ENCODE peak calls at places on chromosomes 16 and 17, in seven cellular contexts. One of them, this sample, is unnamed.

GRCh38 chr17:29342148-29342765 is 47.9 kb upstream of the TAOK1 start:
- DNase-seq in HCEC 1CT: no peak
- DNase-seq in progenitor cell of endocrine pancreas: no peak
- DNase-seq in anterior cingulate cortex: no peak
- DNase-seq in LoVo: no peak
- DNase-seq in occipital lobe: no peak
- DNase-seq in ACHN: no peak
- DNase-seq in this sample: no peak

GRCh38 chr17:28415886-28416285 is 9.9 kb upstream of the SLC46A1 start:
- DNase-seq in HCEC 1CT: no peak
- DNase-seq in progenitor cell of endocrine pancreas: no peak
- DNase-seq in anterior cingulate cortex: no peak
- DNase-seq in LoVo: no peak
- DNase-seq in occipital lobe: no peak
- DNase-seq in ACHN: no peak
- DNase-seq in this sample: no peak

GRCh38 chr17:65220732-65221131 is 83.6 kb downstream of the RGS9 start:
- DNase-seq in HCEC 1CT: no peak
- DNase-seq in progenitor cell of endocrine pancreas: no peak
- DNase-seq in anterior cingulate cortex: no peak
- DNase-seq in LoVo: peak; percentile 26
- DNase-seq in occipital lobe: no peak
- DNase-seq in ACHN: no peak
- DNase-seq in this sample: no peak

GRCh38 chr16:57623251-57624043 is 5.0 kb upstream of the ADGRG1 start:
- DNase-seq in HCEC 1CT: no peak
- DNase-seq in progenitor cell of endocrine pancreas: no peak
- DNase-seq in anterior cingulate cortex: peak; percentile 50
- DNase-seq in LoVo: no peak
- DNase-seq in occipital lobe: peak; percentile 72
- DNase-seq in ACHN: peak; percentile 74
- DNase-seq in this sample: peak; percentile 93

GRCh38 chr16:31196324-31197088 is 6.1 kb downstream of the PYCARD start:
- DNase-seq in HCEC 1CT: no peak
- DNase-seq in progenitor cell of endocrine pancreas: no peak
- DNase-seq in anterior cingulate cortex: no peak
- DNase-seq in LoVo: no peak
- DNase-seq in occipital lobe: no peak
- DNase-seq in ACHN: no peak
- DNase-seq in this sample: no peak

GRCh38 chr17:81685108-81685507 is 1.3 kb downstream of the HGS start:
- DNase-seq in HCEC 1CT: peak; percentile 73
- DNase-seq in progenitor cell of endocrine pancreas: no peak
- DNase-seq in anterior cingulate cortex: no peak
- DNase-seq in LoVo: no peak
- DNase-seq in occipital lobe: no peak
- DNase-seq in ACHN: peak; percentile 84
- DNase-seq in this sample: no peak

GRCh38 chr16:64878964-64879363 is 242.9 kb downstream of the CDH11 start:
- DNase-seq in HCEC 1CT: no peak
- DNase-seq in progenitor cell of endocrine pancreas: no peak
- DNase-seq in anterior cingulate cortex: no peak
- DNase-seq in LoVo: no peak
- DNase-seq in occipital lobe: no peak
- DNase-seq in ACHN: no peak
- DNase-seq in this sample: no peak

GRCh38 chr16:1061769-1062505 is 10.6 kb upstream of the SSTR5 start:
- DNase-seq in HCEC 1CT: no peak
- DNase-seq in progenitor cell of endocrine pancreas: no peak
- DNase-seq in anterior cingulate cortex: no peak
- DNase-seq in LoVo: no peak
- DNase-seq in occipital lobe: no peak
- DNase-seq in ACHN: no peak
- DNase-seq in this sample: no peak

This sample was measured in Calu3.